ENCODE peak calls at places on chromosomes 11 and 22, in seven cellular contexts. D, G, T, L, Z, C and V are unnamed samples.

GRCh38 chr11:58059011-58059358 is 28.2 kb downstream of the OR6Q1 start:
- DNase-seq in T (no peak), C (no peak), Z (no peak), D (no peak), G (no peak), L (no peak), V (no peak)

GRCh38 chr22:43388420-43388851 is 23.4 kb upstream of the MPPED1 start:
- DNase-seq in T (peak), D (peak), L (peak), Z (peak), G (peak), C (peak), V (peak)

GRCh38 chr22:46010951-46011626 is 34.1 kb upstream of the WNT7B start:
- DNase-seq in T (no peak), G (peak), L (peak), C (no peak), D (no peak), Z (no peak), V (no peak)

GRCh38 chr11:94968334-94968958 is 4.9 kb downstream of the CWC15 start:
- DNase-seq in D (no peak), G (no peak), L (no peak), Z (no peak), T (no peak), C (no peak), V (no peak)

GRCh38 chr22:19464546-19464945 is 14.4 kb downstream of the UFD1 start:
- DNase-seq in D (no peak), C (no peak), T (no peak), G (no peak), L (no peak), Z (no peak), V (no peak)

GRCh38 chr11:120810251-120810650 is 213.7 kb upstream of the TBCEL start:
- DNase-seq in T (no peak), G (no peak), D (no peak), Z (no peak), L (no peak), C (no peak), V (no peak)

GRCh38 chr11:124950606-124951330 is 3.2 kb upstream of the CCDC15 start:
- DNase-seq in G (no peak), T (no peak), C (no peak), Z (no peak), L (no peak), D (no peak), V (no peak)

GRCh38 chr22:41780714-41781507 is 19.6 kb upstream of the CCDC134 start:
- DNase-seq in G (peak), D (peak), L (peak), Z (no peak), C (no peak), T (peak), V (no peak)

GRCh38 chr11:126345759-126346585 is 9.5 kb upstream of the ST3GAL4 start:
- DNase-seq in L (peak), Z (no peak), D (peak), T (peak), G (no peak), C (no peak), V (no peak)

GRCh38 chr11:30935861-30936260 is 349.7 kb upstream of the MPPED2 start:
- DNase-seq in T (no peak), Z (no peak), D (no peak), C (no peak), G (no peak), L (no peak), V (no peak)

GRCh38 chr11:101327908-101328307 is 198.3 kb upstream of the PGR start:
- DNase-seq in G (no peak), Z (no peak), C (no peak), T (no peak), L (no peak), D (no peak), V (no peak)

GRCh38 chr11:134557571-134558257 is 145.7 kb upstream of the B3GAT1 start:
- DNase-seq in Z (no peak), T (no peak), G (peak), C (no peak), L (no peak), D (no peak), V (no peak)

GRCh38 chr22:45911601-45912271 is 65.2 kb downstream of the WNT7B start:
- DNase-seq in L (no peak), T (no peak), G (peak), C (no peak), D (peak), Z (no peak), V (no peak)

GRCh38 chr11:13644997-13645667 is 23.3 kb upstream of the FAR1 start:
- DNase-seq in D (no peak), T (no peak), G (no peak), Z (no peak), L (no peak), C (no peak), V (no peak)

GRCh38 chr11:78351979-78352731 is 65.5 kb downstream of the GAB2 start:
- DNase-seq in G (no peak), L (no peak), T (no peak), D (no peak), C (no peak), Z (no peak), V (no peak)

GRCh38 chr11:27660171-27660570 is 40.1 kb downstream of the BDNF start:
- DNase-seq in T (no peak), L (no peak), C (no peak), Z (no peak), D (no peak), G (no peak), V (no peak)

GRCh38 chr11:72642815-72643511 is 31.3 kb downstream of the PDE2A start:
- DNase-seq in G (peak), L (peak), Z (peak), C (peak), D (peak), T (peak), V (peak)

GRCh38 chr11:126607374-126607773 is 251.9 kb downstream of the ST3GAL4 start:
- DNase-seq in L (peak), D (peak), G (no peak), C (peak), Z (peak), T (peak), V (no peak)

GRCh38 chr11:13114566-13115465 is 105.7 kb downstream of the RASSF10 start:
- DNase-seq in Z (no peak), T (no peak), G (no peak), C (peak), L (no peak), D (peak), V (no peak)

GRCh38 chr11:19220903-19221682 is 19.3 kb upstream of the CSRP3 start:
- DNase-seq in L (no peak), G (no peak), D (no peak), Z (no peak), T (peak), C (no peak), V (peak)

GRCh38 chr22:24006914-24007214 is 1.6 kb upstream of the GSTT4 start:
- DNase-seq in D (no peak), L (no peak), G (no peak), T (no peak), C (no peak), Z (no peak), V (no peak)

GRCh38 chr22:48522271-48522670 is 1305.4 kb downstream of the BRD1 start:
- DNase-seq in D (no peak), C (no peak), G (no peak), Z (no peak), L (no peak), T (no peak), V (no peak)

GRCh38 chr11:117045196-117045595 is 53.0 kb downstream of the SIK3 start:
- DNase-seq in D (no peak), T (peak), Z (no peak), C (no peak), G (no peak), L (no peak), V (peak)

GRCh38 chr22:38126928-38127668 is 16.6 kb upstream of the BAIAP2L2 start:
- DNase-seq in Z (no peak), D (no peak), L (peak), C (no peak), G (no peak), T (no peak), V (no peak)

GRCh38 chr11:23932485-23932898 is 564.4 kb upstream of the LUZP2 start:
- DNase-seq in Z (no peak), L (no peak), D (no peak), T (no peak), C (no peak), G (no peak), V (no peak)

GRCh38 chr11:65141896-65142494 is 7.7 kb upstream of the SYVN1 start:
- DNase-seq in D (no peak), Z (no peak), L (peak), G (peak), C (no peak), T (no peak), V (no peak)

GRCh38 chr11:131185915-131186314 is 184.5 kb upstream of the NTM start:
- DNase-seq in Z (no peak), D (no peak), L (no peak), G (no peak), C (no peak), T (no peak), V (no peak)

GRCh38 chr11:62505112-62505783 is 41.4 kb downstream of the AHNAK start:
- DNase-seq in D (no peak), T (peak), G (no peak), C (no peak), L (no peak), Z (no peak), V (no peak)

GRCh38 chr11:124075841-124076571 is 34.9 kb upstream of the OR10G7 start:
- DNase-seq in Z (no peak), C (no peak), D (no peak), T (peak), G (peak), L (no peak), V (no peak)

GRCh38 chr22:36258750-36259619 is 6.1 kb downstream of the APOL1 start:
- DNase-seq in D (peak), G (no peak), T (no peak), Z (peak), L (no peak), C (no peak), V (no peak)

GRCh38 chr22:30211124-30211820 is 35.3 kb downstream of the LIF start:
- DNase-seq in G (peak), D (no peak), T (no peak), C (no peak), Z (no peak), L (peak), V (no peak)

GRCh38 chr11:130001491-130002351 is 914 bp downstream of the PRDM10 start:
- DNase-seq in L (peak), T (peak), G (peak), D (peak), Z (no peak), C (no peak), V (no peak)

GRCh38 chr11:62832346-62833234 is at the start of gene TEX54:
- DNase-seq in G (peak), D (no peak), Z (peak), T (peak), C (no peak), L (peak), V (no peak)

GRCh38 chr11:86761978-86762377 is 38.4 kb upstream of the PRSS23 start:
- DNase-seq in Z (no peak), T (no peak), C (no peak), L (no peak), D (no peak), G (no peak), V (no peak)

DNA sequence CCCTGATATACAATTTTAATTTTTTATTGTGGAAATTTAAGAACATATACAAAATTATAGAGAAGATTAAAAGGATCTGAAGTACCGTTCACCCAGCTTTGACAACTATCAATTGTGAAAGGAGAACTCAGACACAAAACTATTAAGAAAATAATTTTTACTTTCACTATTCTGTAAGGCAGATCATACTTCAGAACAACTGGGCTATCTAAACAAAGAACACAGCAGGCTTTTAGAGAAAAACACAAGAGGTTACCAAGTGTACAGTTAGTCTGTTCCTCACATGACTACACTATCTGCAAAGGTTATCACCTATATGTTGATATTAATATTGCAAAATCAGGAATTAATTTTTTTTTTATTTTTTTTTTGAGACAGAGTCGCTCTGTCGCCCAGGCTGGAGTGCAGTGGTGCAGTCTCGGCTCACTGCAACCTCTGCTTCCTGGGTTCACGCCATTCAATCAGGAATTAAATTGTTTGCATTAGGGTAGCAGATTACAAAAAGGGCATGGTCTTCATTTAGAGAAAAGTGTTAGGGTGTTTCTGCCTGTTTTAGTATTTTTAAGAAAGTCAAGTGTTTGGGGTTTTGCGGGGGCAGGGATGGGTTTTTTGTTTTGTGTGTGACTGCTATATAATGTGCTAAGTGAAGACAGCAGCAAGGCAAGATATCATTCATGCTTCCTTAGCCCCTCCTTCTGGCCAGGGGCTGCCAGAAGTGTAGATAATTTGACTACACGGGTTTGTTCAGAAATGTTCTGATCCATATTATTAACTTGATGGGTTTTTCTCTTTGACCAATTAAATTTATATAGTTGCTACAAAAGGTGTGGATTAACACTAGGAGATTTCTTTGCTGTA is 27.6 kb upstream of the SIK2 start:
- DNase-seq in T (no peak), Z (no peak), G (no peak), C (no peak), L (no peak), D (no peak), V (no peak)
- TF ChIP-seq CTCF in T (no peak), Z (no peak), G (no peak), C (no peak), L (no peak), D (no peak), V (peak)

DNA sequence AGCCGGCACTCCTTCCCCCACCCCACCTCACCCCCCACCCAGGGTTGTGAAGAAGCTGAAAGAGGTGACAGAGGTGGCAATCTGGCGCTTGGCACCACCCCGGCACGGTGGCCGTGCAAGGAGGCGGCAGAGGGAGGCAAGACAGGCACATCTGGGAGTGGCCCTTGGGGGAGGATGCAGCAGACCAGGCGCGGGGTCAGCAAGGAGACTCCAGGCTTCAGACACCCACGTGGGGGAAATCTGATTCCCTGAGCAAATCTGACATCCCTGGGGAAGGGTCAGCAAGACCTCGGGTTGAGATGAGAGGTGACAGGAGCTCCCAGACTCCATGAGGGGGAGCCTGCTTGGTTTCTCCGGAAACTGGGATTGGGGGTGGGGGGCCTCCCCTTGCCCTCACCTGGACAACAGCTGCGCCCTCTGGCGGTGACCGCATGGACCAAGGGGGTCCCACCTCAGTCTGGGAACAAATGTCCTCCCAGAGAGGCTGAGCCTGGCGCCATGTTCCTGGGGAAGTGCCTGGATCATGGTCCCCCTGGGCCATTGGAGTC is 4.0 kb upstream of the RCOR2 start:
- DNase-seq in L (no peak), C (peak), T (peak), D (no peak), Z (peak), G (no peak), V (no peak)
- TF ChIP-seq CTCF in L (peak), C (peak), T (peak), D (no peak), Z (peak), G (peak), V (no peak)

GRCh38 chr22:27405672-27406388 is 395.7 kb downstream of the MN1 start:
- DNase-seq in L (peak), D (peak), T (peak), Z (peak), C (peak), G (peak), V (no peak)
- TF ChIP-seq CTCF in L (peak), D (peak), T (peak), Z (peak), C (peak), G (peak), V (peak)

GRCh38 chr11:11173316-11174025 is 179.6 kb downstream of the CSNK2A3 start:
- DNase-seq in D (no peak), T (no peak), G (no peak), Z (no peak), L (no peak), C (no peak), V (no peak)
- TF ChIP-seq CTCF in D (no peak), T (no peak), G (no peak), Z (no peak), L (no peak), C (no peak), V (no peak)

DNA sequence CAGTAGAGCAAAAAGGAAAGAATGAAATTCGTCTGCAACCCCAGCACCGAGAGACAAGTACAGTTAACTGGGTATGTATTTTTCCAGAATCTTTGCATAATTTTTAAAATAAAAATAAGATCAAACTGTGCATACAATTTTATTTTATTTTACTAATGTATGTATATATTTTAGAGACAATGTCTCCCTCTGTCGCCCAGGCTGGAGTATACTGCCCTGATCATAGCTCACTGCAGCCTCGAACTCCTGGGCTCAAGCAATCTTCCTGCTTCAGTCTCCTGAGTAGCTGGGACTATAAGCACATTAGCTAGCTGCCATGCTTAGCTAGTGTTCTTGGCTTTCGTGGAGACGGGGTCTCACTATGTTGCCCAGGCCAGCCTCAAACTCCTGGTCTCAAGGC is 18.8 kb upstream of the DRD2 start:
- DNase-seq in D (no peak), T (no peak), L (no peak), G (no peak), Z (no peak), C (no peak), V (no peak)
- TF ChIP-seq CTCF in D (no peak), T (no peak), L (no peak), G (no peak), Z (no peak), C (no peak), V (no peak)

GRCh38 chr22:50151571-50152537 is 18.7 kb upstream of the PANX2 start:
- DNase-seq in C (no peak), L (no peak), T (no peak), D (no peak), Z (no peak), G (no peak), V (no peak)

GRCh38 chr22:50148166-50148500 is 22.4 kb upstream of the PANX2 start:
- DNase-seq in T (no peak), C (no peak), Z (no peak), L (no peak), G (no peak), D (peak), V (no peak)

GRCh38 chr22:50146440-50147228 is 23.9 kb upstream of the PANX2 start:
- DNase-seq in D (peak), C (no peak), L (peak), Z (no peak), T (peak), G (peak), V (no peak)

GRCh38 chr22:50150161-50151129 is 20.1 kb upstream of the PANX2 start:
- DNase-seq in D (no peak), G (no peak), T (no peak), C (no peak), L (no peak), Z (no peak), V (no peak)

GRCh38 chr22:50148991-50149721 is 21.4 kb upstream of the PANX2 start:
- DNase-seq in L (peak), G (peak), C (no peak), D (peak), Z (peak), T (peak), V (peak)
- TF ChIP-seq CTCF in L (peak), G (peak), C (peak), D (peak), Z (peak), T (peak), V (peak)

DNA sequence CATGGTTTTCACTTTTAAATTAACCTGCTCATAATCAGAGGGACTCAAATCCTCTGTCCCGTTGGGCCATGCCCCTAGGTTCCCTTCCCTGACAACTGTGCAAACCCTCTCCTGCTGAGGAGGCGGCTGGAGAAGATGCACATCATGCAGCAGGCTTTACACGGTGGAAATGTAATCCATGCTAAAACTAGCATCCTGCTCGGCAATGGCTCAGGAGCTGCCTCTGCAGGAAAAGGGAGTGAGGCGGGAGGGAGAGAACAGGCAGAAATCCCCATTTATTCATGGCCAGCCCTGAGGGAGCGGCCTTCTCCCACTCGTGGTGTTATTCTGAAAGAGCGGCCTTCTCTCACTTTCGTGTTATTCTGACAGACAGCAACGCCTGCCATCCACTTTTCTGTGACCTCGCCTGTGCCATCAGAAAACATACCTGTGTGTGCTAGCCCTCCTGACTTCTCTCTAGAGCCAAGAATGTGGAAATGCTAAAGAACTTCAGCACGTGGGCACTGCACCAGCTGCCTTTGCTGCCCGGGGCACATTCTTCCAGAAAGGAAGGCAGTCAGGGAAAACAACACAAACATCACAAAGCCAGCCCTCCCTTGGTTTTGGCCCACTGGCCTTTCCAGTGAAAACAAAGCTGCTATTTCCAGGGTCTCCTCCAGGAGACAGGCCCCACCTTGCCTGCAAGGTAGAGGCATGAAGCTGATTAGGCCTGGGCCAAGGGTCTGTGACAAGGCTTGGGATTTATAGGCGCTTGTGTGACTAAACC is 62.9 kb upstream of the BID start:
- DNase-seq in L (peak), C (no peak), Z (no peak), T (no peak), G (no peak), D (no peak), V (no peak)
- TF ChIP-seq CTCF in L (no peak), C (no peak), Z (no peak), T (no peak), G (no peak), D (no peak), V (no peak)